ENCODE peak calls at places on chromosomes 4 and X, in five cellular contexts. M is cardiac muscle cell; Q is ascending aorta; J is CD4-positive, alpha-beta T cell; Y is fibroblast of lung. K is an unnamed sample.

GRCh38 chrX:10832103-10832502 is 211.7 kb upstream of the MID1 start:
- DNase-seq in J (no peak), Y (no peak), M (no peak), Q (no peak), K (no peak)

GRCh38 chr4:175536852-175537453 is 275.1 kb downstream of the GPM6A start:
- DNase-seq in Q (no peak), M (peak; percentile 52), Y (peak; percentile 56), J (no peak), K (no peak)

GRCh38 chr4:85831647-85832046 is 356.7 kb downstream of the ARHGAP24 start:
- DNase-seq in J (no peak), M (no peak), Y (no peak), Q (no peak), K (no peak)

GRCh38 chr4:137819964-137820383 is 287.7 kb upstream of the PCDH18 start:
- DNase-seq in Y (peak; percentile 55), Q (no peak), M (peak; percentile 62), J (no peak), K (no peak)

GRCh38 chr4:94763500-94763899 is 5.7 kb downstream of the BMPR1B start:
- DNase-seq in Y (no peak), Q (no peak), J (no peak), M (no peak), K (no peak)

GRCh38 chrX:120653000-120653399 is 23.1 kb upstream of the C1GALT1C1 start:
- DNase-seq in Y (no peak), M (no peak), J (no peak), Q (no peak), K (no peak)

GRCh38 chr4:175070444-175070843 is 152.3 kb downstream of the ADAM29 start:
- DNase-seq in J (no peak), Q (no peak), Y (no peak), M (no peak), K (no peak)

GRCh38 chrX:15812212-15812938 is 22.1 kb downstream of the ZRSR2 start:
- DNase-seq in M (no peak), Q (no peak), Y (no peak), J (no peak), K (no peak)

GRCh38 chr4:153008578-153009199 is 72.6 kb downstream of the FHDC1 start:
- DNase-seq in J (no peak), Q (no peak), Y (no peak), M (no peak), K (no peak)

DNA sequence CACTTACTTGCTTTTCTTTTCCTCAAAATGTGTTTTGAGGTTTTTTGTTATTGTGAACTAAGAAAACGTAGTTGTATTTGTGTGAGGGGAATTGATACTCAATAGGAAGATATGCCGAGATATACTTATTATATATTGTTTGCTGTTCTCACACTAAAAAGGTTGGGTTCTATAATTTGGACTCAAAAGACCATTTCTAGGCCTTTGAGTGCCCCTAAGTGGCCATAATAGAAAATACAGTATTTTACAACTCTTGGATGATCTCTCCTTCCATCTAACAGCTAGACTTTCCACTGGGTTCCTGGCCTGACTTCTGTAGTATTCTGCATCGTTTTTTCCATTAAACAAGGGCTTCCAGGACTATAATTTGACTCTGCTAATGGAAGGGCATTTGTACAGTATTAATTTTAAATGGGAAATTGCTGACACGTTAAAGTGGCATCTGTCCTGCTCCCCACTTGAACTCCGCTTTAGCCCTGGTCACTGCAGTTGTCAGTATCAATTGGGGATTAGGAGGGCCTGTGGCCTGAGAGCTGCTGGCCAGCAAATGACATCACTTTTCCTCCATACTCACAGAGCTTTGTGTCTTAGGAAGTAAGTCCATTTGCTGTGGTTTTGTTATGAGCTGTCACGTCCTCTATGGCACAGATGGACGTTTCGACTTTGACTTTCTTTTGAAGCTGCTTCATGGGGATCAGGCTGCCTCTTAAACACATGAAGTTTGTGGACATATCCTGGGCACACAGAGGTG is 176.9 kb downstream of the SLIT2 start:
- DNase-seq in Q (no peak), J (no peak), Y (no peak), M (peak; percentile 24), K (no peak)
- TF ChIP-seq CTCF in Q (peak; percentile 27), J (no peak), Y (peak; percentile 36), M (peak; percentile 29), K (no peak)

GRCh38 chr4:80202190-80202711 is 4.9 kb downstream of the PRDM8 start:
- DNase-seq in M (peak; percentile 79), Y (peak; percentile 80), J (peak; percentile 77), Q (no peak), K (no peak)
- H3K27ac ChIP-seq in M (no peak overlapping the region), Y (peak overlapping the region; percentile 76), J (peak overlapping the region; percentile 61), Q (peak overlapping the region; percentile 6), K (peak overlapping the region; percentile 97)

GRCh38 chr4:115119804-115120352 is 6.5 kb upstream of the NDST4 start:
- DNase-seq in M (no peak), Y (no peak), J (no peak), Q (no peak), K (no peak)
- TF ChIP-seq CTCF in M (no peak), Y (no peak), J (no peak), Q (no peak), K (no peak)

DNA sequence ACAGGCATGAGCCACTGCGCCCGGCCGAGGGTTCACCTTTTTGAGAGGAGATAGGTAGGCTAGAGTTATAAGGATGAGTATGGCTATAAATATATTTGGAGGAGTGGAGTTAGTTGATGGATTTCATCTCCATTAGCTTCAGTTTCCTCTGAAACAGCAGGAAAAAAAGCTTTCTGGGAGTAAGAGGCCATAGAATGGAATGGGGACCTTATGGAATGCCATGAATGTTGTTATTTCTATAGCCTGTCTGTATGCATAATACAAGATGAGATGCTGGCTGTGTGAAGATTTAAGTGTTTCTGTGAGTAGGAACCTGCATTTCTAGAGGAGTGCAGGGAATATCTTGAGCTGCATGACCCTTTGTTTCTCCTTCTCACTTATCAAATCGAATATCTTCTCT is 114.9 kb upstream of the ARX start:
- DNase-seq in J (no peak), Q (no peak), Y (no peak), M (no peak), K (no peak)
- H3K27ac ChIP-seq in J (no peak overlapping the region), Q (no peak overlapping the region), Y (no peak overlapping the region), M (no peak overlapping the region), K (no peak overlapping the region)

DNA sequence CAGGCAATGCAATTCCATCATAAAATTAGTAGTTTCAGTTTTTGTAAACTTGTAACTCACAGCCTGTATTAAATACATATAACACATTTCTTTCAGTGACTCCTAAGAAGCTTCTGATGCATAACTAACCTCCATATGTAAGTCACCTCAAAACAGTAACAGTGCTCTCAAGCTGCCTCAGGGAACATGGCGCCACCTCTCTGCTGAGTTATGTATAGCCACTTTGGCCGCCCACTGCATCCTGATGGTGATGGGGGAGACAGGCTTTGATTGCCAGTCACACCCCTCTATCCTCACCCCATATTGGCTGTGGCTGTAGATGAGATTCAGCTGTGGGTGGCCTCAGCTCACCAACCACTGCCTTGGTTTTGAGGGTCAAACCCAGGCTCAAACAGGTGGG is 54.3 kb downstream of the LRBA start:
- DNase-seq in M (no peak), Q (no peak), J (no peak), Y (no peak), K (no peak)
- TF ChIP-seq CTCF in M (peak; percentile 69), Q (peak; percentile 20), J (peak; percentile 19), Y (peak; percentile 73), K (peak; percentile 15)

K was measured in esophagus muscularis mucosa.